ENCODE peak calls at places on chromosomes 2 and 18, in four cellular contexts. X is endothelial cell of umbilical vein, H is IMR-90, E is K562. G is an unnamed sample.

GRCh38 chr2:26243643-26244478 is 571 bp downstream of the HADHA start:
- DNase-seq in X (peak; percentile 67), H (peak; percentile 21), E (peak; percentile 63), G (no peak)

GRCh38 chr18:75574197-75574596 is 146.7 kb upstream of the SMIM21 start:
- DNase-seq in X (no peak), H (peak; percentile 16), E (no peak), G (no peak)

GRCh38 chr2:73931531-73932500 is 5.1 kb downstream of the DGUOK start:
- DNase-seq in X (no peak), H (peak; percentile 69), E (no peak), G (no peak)

GRCh38 chr2:58920001-58920400 is 678.9 kb upstream of the FANCL start:
- DNase-seq in X (no peak), H (peak; percentile 68), E (no peak), G (no peak)

GRCh38 chr18:80109676-80110078 is 615 bp downstream of the ADNP2 start:
- DNase-seq in X (peak; percentile 51), H (peak; percentile 31), E (peak; percentile 35), G (no peak)

GRCh38 chr2:102005989-102006885 is 14.5 kb downstream of the IL1R2 start:
- DNase-seq in X (peak; percentile 55), H (peak; percentile 56), E (peak; percentile 76), G (no peak)

GRCh38 chr2:105903051-105903674 is 158.5 kb downstream of the NCK2 start:
- DNase-seq in X (no peak), H (no peak), E (no peak), G (no peak)

GRCh38 chr2:28761420-28761819 is 9.8 kb downstream of the PPP1CB start:
- DNase-seq in X (no peak), H (no peak), E (no peak), G (no peak)

GRCh38 chr18:59268722-59269562 is 4.3 kb downstream of the RAX start:
- DNase-seq in X (no peak), H (no peak), E (peak; percentile 27), G (no peak)

GRCh38 chr2:2270808-2271415 is 60.2 kb downstream of the MYT1L start:
- DNase-seq in X (no peak), H (no peak), E (no peak), G (no peak)

GRCh38 chr2:85071096-85071495 is 62.1 kb upstream of the TCF7L1 start:
- DNase-seq in X (no peak), H (peak; percentile 29), E (no peak), G (no peak)

GRCh38 chr2:233832869-233833812 is 21.2 kb downstream of the HJURP start:
- DNase-seq in X (peak; percentile 30), H (peak; percentile 73), E (no peak), G (no peak)

GRCh38 chr2:77018219-77018618 is 504.0 kb downstream of the LRRTM4 start:
- DNase-seq in X (no peak), H (no peak), E (no peak), G (no peak)

GRCh38 chr18:55054591-55054990 is 95.3 kb upstream of the CCDC68 start:
- DNase-seq in X (no peak), H (no peak), E (no peak), G (no peak)

GRCh38 chr2:120036145-120036544 is 23.3 kb downstream of the EPB41L5 start:
- DNase-seq in X (no peak), H (no peak), E (no peak), G (no peak)

GRCh38 chr2:118061135-118061955 is 26.9 kb upstream of the INSIG2 start:
- DNase-seq in X (peak; percentile 7), H (peak; percentile 12), E (peak; percentile 24), G (peak; percentile 57)

GRCh38 chr2:239911630-239912071 is 113.5 kb downstream of the NDUFA10 start:
- DNase-seq in X (no peak), H (no peak), E (peak; percentile 12), G (no peak)

GRCh38 chr2:217905395-217905794 is 97.4 kb downstream of the TNS1 start:
- DNase-seq in X (no peak), H (no peak), E (no peak), G (no peak)

GRCh38 chr2:220417503-220417902 is 790.1 kb downstream of the SLC4A3 start:
- DNase-seq in X (no peak), H (no peak), E (no peak), G (no peak)

GRCh38 chr2:86319700-86320369 is 17.6 kb downstream of the REEP1 start:
- DNase-seq in X (no peak), H (no peak), E (no peak), G (no peak)

GRCh38 chr2:17620841-17621240 is 80.3 kb downstream of the VSNL1 start:
- DNase-seq in X (peak; percentile 7), H (peak; percentile 77), E (no peak), G (no peak)

GRCh38 chr2:215833531-215834162 is 179.7 kb downstream of the MREG start:
- DNase-seq in X (peak; percentile 94), H (peak; percentile 87), E (peak; percentile 60), G (no peak)

GRCh38 chr2:144998435-144998834 is 478.5 kb upstream of the ZEB2 start:
- DNase-seq in X (no peak), H (no peak), E (no peak), G (no peak)

DNA sequence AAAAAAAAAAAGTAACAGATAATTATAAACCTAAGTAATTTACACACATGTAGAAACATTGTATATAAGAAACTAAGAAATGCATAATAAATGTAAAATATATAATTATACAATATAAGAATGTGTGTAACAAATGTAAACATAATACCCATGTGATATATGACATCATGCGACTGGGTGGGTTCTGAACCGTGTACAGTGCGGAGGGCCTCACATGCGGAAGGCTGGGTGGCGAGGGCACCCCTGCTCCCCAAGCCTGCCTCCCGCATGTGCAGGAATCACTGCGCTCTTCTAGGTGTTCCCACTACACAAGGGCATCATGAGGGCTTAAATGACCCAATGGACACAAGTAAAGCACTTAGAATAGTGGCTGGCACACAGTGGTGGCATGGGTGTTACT is 2.0 kb downstream of the PTPN18 start:
- DNase-seq in X (no peak), H (no peak), E (no peak), G (no peak)
- H2AFZ ChIP-seq in X (no peak overlapping the region), H (no peak overlapping the region), E (no peak overlapping the region), G (no peak overlapping the region)

DNA sequence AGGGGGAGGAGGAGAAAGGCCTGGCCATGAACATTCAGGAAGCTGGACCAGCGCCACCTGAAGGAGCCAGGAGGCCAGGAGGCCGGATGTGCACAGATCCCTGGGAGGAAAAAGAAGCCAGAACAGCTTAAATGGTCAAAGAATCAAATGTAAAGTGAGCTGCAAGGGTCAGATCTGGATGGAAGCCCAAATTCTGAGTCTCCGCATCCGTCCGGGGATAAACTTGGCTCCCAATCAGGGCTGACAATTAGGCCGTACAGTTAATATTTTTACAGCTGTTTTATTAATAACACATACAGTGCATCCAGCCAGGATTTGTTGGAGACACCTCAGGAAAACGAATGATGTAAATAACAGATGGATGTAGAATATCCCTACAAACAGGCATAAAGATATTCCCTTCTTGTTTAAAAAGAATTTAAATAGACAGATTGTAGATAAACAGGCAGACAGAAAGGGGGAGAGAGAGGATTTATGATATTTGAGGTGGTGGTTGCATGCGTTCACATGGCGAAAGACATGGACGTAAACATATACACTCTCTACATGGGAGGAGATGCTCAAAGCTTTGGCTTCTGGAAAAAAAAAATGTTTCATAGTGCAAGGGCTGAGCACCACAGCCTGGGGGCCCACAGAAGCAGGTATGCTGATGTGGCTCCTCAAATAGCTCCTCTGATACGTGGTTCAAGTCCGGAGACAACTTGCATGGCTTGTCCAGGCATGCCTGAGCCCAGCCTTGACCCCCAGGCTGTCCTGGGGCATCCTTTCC is 495.3 kb upstream of the TCF4 start:
- DNase-seq in X (peak; percentile 99), H (peak; percentile 92), E (peak; percentile 2), G (no peak)
- TF ChIP-seq FOS in X (peak; percentile 68), H (no peak), E (no peak), G (no peak)

GRCh38 chr2:182728028-182728427 is 12.0 kb downstream of the DNAJC10 start:
- DNase-seq in X (no peak), H (no peak), E (no peak), G (no peak)
- H2AFZ ChIP-seq in X (no peak overlapping the region), H (no peak overlapping the region), E (no peak overlapping the region), G (no peak overlapping the region)

GRCh38 chr18:63119647-63120046 is 199.9 kb downstream of the BCL2 start:
- DNase-seq in X (peak; percentile 37), H (peak; percentile 8), E (peak; percentile 4), G (no peak)

GRCh38 chr18:63112681-63113080 is 206.9 kb downstream of the BCL2 start:
- DNase-seq in X (no peak), H (no peak), E (no peak), G (no peak)

GRCh38 chr18:63109789-63110188 is 209.8 kb downstream of the BCL2 start:
- DNase-seq in X (no peak), H (no peak), E (no peak), G (no peak)

GRCh38 chr18:63111549-63112402 is 207.8 kb downstream of the BCL2 start:
- DNase-seq in X (peak; percentile 18), H (no peak), E (no peak), G (no peak)

DNA sequence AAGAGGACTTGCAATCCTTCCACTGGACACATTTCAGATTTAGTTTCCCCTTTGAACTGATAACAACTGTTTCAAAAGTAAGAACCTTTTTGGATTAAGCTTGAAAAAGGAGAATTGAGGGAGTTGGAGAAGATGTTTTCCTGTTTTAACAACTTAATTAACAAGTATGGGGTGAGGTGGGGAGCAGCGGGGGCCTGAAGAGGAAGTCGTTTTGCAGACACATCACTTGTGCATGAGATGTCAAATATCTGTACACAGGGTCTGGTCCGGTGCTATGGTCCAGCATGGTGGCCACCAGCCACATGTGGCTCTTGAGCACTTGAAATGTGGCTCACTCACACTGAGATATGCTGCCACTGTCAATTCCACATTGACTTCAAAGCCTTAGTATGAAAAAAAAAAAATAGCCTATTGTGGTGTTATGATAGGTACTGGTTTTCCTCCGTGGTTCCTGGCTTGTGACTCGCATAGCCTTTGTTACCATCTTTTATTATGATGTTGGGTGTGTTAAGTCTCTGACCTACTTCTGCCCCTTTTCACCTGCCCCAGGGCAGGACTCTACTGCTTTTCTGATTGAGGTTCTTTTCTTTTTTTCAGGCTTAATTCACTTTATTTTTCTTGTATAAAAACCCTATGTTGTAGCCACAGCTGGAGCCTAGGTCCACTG is 205.5 kb downstream of the BCL2 start:
- DNase-seq in X (no peak), H (no peak), E (no peak), G (no peak)
- TF ChIP-seq FOS in X (no peak), H (no peak), E (no peak), G (no peak)

DNA sequence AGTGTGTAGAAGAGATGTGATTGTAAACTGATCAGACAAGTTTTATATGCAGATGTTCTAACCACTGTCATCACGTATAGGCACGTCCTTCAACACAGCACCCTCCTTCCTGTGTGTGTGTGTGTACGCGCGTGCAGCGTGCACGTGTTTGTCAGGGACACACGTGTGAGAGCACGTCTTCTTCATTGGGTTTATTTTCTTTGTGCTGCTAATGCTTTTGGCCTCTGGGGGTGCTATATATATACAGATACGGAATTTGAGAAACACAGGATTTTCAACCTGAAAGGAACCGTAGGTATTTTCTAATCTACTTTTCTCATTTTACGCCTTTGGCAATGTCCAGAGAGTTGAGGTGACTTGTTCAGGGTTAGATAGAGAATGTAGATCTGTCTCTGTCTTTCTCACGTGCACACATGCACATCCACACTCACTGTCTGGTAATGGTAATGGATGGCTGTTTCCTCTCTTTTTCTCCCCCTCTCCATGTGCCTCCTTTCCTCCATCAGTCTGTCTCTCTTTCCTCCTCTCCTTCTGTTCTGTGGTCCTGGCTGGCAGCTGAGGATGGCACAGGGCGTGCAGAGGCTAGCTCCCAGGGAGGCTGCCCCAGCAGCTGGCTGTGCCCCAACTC is 13.4 kb upstream of the CELF4 start:
- DNase-seq in X (no peak), H (peak; percentile 33), E (peak; percentile 27), G (no peak)
- H2AFZ ChIP-seq in X (no peak overlapping the region), H (no peak overlapping the region), E (peak overlapping the region; percentile 36), G (no peak overlapping the region)

GRCh38 chr18:8367217-8367988 is 241.8 kb upstream of the RAB12 start:
- DNase-seq in X (peak; percentile 32), H (no peak), E (peak; percentile 41), G (no peak)
- TF ChIP-seq FOS in X (no peak), H (no peak), E (no peak), G (no peak)